ENCODE peak calls at places on chromosomes 12 and 14, in four cellular contexts. T, O, M and U are unnamed samples. For H3K27me3, the result is how much of the 10 kb centered on the place peaks cover.

GRCh38 chr14:99605299-99605961 is 1.4 kb upstream of the CCDC85C start:
- DNase-seq in O (peak), T (peak), M (peak), U (peak)

GRCh38 chr12:89166525-89166934 is 185.8 kb downstream of the DUSP6 start:
- DNase-seq in T (peak), O (no peak), M (no peak), U (no peak)

GRCh38 chr14:56412453-56413434 is 166.9 kb upstream of the TMEM260 start:
- DNase-seq in O (no peak), T (no peak), M (no peak), U (no peak)

GRCh38 chr12:30990776-30991175 is 64.2 kb downstream of the TSPAN11 start:
- DNase-seq in T (no peak), O (no peak), M (no peak), U (peak)

GRCh38 chr12:125183187-125184067 is 118.2 kb downstream of the AACS start:
- DNase-seq in T (peak), O (peak), M (peak), U (peak)

GRCh38 chr12:88944403-88944802 is 364.1 kb upstream of the KITLG start:
- DNase-seq in M (no peak), T (no peak), O (no peak), U (no peak)

GRCh38 chr12:99558113-99558512 is 89.4 kb upstream of the GARIN6 start:
- DNase-seq in T (no peak), O (no peak), M (no peak), U (peak)

GRCh38 chr14:92895352-92895878 is 27.5 kb upstream of the CHGA start:
- DNase-seq in M (no peak), T (no peak), O (no peak), U (no peak)

GRCh38 chr14:68661226-68662225 is 131.3 kb downstream of the ZFP36L1 start:
- DNase-seq in T (peak), O (no peak), M (peak), U (no peak)

GRCh38 chr14:91388551-91388975 is 29.1 kb downstream of the CCDC88C start:
- DNase-seq in M (no peak), O (peak), T (no peak), U (no peak)

GRCh38 chr14:20757963-20758362 is 10.2 kb upstream of the EDDM3B start:
- DNase-seq in O (peak), T (peak), M (no peak), U (no peak)

GRCh38 chr14:36952702-36953101 is 219.7 kb downstream of the SLC25A21 start:
- DNase-seq in T (no peak), M (no peak), O (no peak), U (no peak)

GRCh38 chr12:6337958-6338406 is 3.9 kb downstream of the TNFRSF1A start:
- DNase-seq in T (no peak), O (no peak), M (no peak), U (no peak)

DNA sequence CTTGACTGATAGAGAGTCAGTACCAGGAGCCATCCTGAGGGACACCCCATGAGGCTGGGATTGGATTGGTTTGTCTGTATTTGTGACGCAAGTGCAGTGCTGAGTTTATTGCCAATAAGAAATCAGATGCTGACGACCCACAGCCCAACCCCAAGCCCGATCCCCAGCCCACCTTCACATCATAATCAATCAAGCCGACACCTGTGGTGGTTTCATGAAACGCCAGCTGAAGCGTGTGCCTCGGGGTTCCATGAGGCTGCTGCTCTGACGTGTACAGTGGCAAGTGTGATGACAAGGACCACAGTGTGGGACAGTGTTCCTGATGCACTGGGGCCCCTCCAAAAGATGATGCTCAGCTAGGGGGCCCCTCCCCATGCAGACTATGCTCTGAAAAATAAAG is 62.1 kb upstream of the C14orf180 start:
- DNase-seq in O (no peak), M (no peak), T (no peak), U (no peak)
- H3K27me3 ChIP-seq in O (under half), M (under half), T (under half), U (under half)

DNA sequence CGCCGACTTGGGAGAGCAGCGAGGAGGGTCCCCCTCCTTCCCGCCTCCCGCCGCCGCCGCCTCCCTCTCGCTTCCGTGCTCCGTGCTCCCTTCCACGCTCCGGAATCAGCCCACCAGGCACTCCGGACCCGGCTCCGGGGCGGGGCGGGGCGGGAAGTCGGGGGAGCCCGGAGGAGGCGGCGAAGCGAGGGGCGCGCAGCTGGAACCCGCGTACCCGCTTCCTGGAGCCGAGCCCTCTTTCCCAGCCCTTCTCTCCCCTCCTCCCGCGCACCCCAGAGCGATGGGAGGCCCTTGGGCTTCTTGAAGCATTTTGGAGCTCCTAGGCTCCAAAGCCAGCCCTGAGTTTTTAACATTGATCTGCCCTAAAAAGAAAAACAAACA is at the start of gene SYNDIG1L:
- DNase-seq in T (no peak), M (no peak), O (no peak), U (no peak)
- H3K27me3 ChIP-seq in T (under half), M (under half), O (under half), U (under half)

DNA sequence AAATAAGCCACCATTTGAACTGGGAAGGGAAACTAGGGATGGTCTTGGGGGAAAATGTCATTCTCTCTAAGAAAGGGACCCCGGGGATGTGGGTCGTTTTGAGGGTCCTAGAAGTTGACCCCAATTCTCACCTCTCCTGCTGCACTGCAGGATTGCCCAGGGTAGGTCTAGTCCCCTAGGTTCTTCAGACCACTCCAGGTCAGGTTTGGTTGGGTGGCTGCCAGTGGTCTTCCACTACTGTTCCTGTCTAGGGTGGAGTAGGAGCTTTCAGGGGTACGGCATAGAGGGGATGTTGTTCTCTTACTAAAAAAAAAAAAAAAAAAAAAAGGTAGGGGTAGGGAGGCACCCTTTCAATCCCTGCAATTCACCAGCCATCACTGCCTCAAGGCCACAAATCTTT is 7.3 kb downstream of the HOXC8 start:
- DNase-seq in O (no peak), M (no peak), T (no peak), U (no peak)
- H3K27me3 ChIP-seq in O (half or more), M (under half), T (under half), U (under half)

DNA sequence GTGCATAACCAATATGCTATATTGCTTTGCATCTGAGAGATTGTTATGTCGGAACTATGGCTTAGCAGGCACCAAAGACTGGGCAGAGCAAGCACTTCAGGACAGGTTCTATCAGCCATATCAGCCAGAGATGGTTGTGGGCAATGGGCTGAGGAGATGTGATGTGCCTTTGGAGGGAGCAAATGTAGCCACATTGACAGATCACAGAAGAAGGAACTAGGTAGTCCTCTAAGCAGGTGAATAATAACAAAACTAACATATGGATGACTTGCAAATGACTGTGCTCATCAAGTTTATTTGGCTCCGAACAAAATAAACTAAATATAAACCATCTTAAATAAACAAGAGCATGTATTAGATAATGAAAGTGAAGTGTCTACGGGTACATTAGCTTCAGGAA is 291.7 kb downstream of the RMST start:
- DNase-seq in T (no peak), O (no peak), M (no peak), U (no peak)
- H3K27me3 ChIP-seq in T (under half), O (under half), M (under half), U (under half)